ENCODE peak calls at places on chromosomes 2 and 18, in four cellular contexts. D is K562, A is GM12878, G is HepG2. L is an unnamed sample.

GRCh38 chr2:221571108-221571390 is 1.1 kb downstream of the EPHA4 start:
- DNase-seq in D (no peak), A (no peak), G (no peak), L (no peak)

GRCh38 chr2:95316466-95317122 is 19.4 kb downstream of the KCNIP3 start:
- DNase-seq in D (no peak), A (no peak), G (no peak), L (no peak)

GRCh38 chr2:59585657-59586056 is 967.8 kb downstream of the BCL11A start:
- DNase-seq in D (no peak), A (no peak), G (no peak), L (no peak)

GRCh38 chr2:23422089-23423061 is 37.4 kb downstream of the KLHL29 start:
- DNase-seq in D (no peak), A (no peak), G (no peak), L (no peak)

GRCh38 chr2:99430614-99431258 is 59.1 kb downstream of the REV1 start:
- DNase-seq in D (no peak), A (no peak), G (no peak), L (no peak)

GRCh38 chr18:50307738-50308470 is 20.4 kb upstream of the CXXC1 start:
- DNase-seq in D (peak), A (peak), G (peak), L (peak)

GRCh38 chr2:222364280-222364895 is 60.0 kb upstream of the SGPP2 start:
- DNase-seq in D (no peak), A (no peak), G (no peak), L (no peak)

GRCh38 chr2:2275451-2275850 is 55.6 kb downstream of the MYT1L start:
- DNase-seq in D (no peak), A (no peak), G (no peak), L (no peak)

GRCh38 chr2:112031473-112031872 is 23.6 kb upstream of the TMEM87B start:
- DNase-seq in D (no peak), A (no peak), G (no peak), L (no peak)

GRCh38 chr2:240129731-240130392 is 6.2 kb downstream of the COPS9 start:
- DNase-seq in D (no peak), A (no peak), G (no peak), L (no peak)

GRCh38 chr2:190451561-190452176 is 43.5 kb downstream of the MFSD6 start:
- DNase-seq in D (no peak), A (no peak), G (no peak), L (no peak)

GRCh38 chr2:108092886-108093285 is 106.6 kb downstream of the SLC5A7 start:
- DNase-seq in D (no peak), A (no peak), G (no peak), L (no peak)

GRCh38 chr18:79399275-79400081 is 3.7 kb downstream of the NFATC1 start:
- DNase-seq in D (no peak), A (no peak), G (no peak), L (no peak)

GRCh38 chr2:222805591-222806304 is 55.1 kb upstream of the ACSL3 start:
- DNase-seq in D (peak), A (no peak), G (peak), L (no peak)

GRCh38 chr2:168697668-168698121 is 104.7 kb upstream of the NOSTRIN start:
- DNase-seq in D (no peak), A (no peak), G (no peak), L (no peak)

GRCh38 chr2:37500031-37500430 is 155.6 kb downstream of the QPCT start:
- DNase-seq in D (no peak), A (no peak), G (no peak), L (no peak)

GRCh38 chr2:24822049-24822706 is 29.0 kb downstream of the CENPO start:
- DNase-seq in D (no peak), A (no peak), G (no peak), L (peak)

GRCh38 chr2:179818546-179818945 is 42.9 kb downstream of the ZNF385B start:
- DNase-seq in D (no peak), A (no peak), G (no peak), L (no peak)

GRCh38 chr2:241200822-241201395 is 12.4 kb downstream of the ANO7 start:
- DNase-seq in D (no peak), A (no peak), G (no peak), L (no peak)

GRCh38 chr2:29010946-29011649 is 30.0 kb downstream of the TOGARAM2 start:
- DNase-seq in D (no peak), A (no peak), G (no peak), L (no peak)

GRCh38 chr2:41853427-41854191 is 194.2 kb upstream of the PKDCC start:
- DNase-seq in D (peak), A (no peak), G (peak), L (peak)

GRCh38 chr2:190635781-190636180 is 13.1 kb upstream of the NAB1 start:
- DNase-seq in D (no peak), A (no peak), G (peak), L (no peak)

GRCh38 chr2:218694405-218695145 is 16.1 kb upstream of the TTLL4 start:
- DNase-seq in D (no peak), A (no peak), G (no peak), L (no peak)
- TF ChIP-seq USF2 in D (no peak), A (no peak), G (no peak), L (no peak)

DNA sequence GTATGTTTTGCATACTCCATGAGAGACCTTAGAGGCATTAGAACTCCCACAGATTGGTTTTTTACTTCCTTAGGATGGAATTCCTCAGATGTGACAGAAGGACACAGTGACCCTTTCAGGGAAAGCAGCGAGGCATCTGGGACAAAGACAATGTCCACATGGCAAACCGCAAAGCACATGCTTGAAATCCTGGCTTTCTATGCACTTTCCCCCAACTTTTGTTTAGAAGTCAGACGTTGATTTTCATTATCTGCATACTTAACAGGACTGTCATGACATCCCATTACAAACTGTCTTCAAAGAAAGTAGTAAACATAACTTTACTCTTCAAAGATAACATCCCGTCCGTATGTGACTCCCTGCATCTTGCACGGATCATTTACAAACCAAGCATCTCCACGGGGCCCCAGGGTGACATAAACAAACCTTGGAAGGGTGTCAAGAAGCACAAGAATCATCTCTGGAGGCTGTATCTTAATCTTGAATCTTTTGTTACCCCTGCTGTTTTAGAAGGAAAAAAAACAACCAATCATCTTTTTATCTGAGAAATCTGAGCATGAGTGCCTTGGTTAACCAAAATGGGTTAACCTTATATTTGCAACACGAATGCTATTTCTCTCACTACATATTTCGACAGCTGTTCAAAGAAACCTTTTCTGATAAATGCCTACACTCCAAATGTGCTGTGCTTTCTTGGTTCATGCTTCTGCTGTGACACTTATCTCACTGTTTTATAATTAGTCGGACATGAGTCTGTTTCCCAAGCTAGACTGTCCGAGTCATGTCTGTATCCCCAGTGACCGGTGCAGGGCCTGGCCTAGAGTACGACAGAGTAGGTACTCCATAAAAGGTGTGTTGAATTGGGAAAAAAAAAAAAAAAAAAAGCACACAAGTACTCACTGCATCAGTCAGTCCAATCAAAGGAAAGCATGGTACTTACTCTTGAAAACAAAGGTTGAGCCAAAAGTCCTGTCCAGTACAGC is 90.7 kb downstream of the CCBE1 start:
- DNase-seq in D (no peak), A (no peak), G (no peak), L (no peak)
- TF ChIP-seq CBFB in D (no peak), A (no peak), G (no peak), L (no peak)

DNA sequence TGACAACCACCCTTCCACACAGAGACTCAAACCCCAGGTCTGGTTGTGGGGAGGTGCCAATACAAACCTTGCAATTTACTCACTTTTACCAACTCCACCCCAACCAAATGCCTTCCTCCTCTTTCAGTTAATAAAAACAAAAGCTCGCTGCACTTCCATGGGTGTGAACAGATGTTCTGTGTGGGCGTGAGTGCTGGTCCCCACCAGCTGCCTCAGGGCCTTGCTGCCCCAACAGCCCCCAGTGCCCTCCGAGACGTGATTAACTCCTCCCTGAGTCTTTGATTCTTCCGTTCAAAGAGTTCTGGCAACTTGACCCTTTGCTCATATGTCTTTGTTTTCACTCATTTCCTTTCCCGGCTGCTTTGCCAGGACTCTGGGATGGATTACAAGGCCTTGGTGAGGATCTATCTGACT is 258.9 kb upstream of the CXCR4 start:
- DNase-seq in D (no peak), A (no peak), G (no peak), L (no peak)
- TF ChIP-seq USF2 in D (no peak), A (no peak), G (no peak), L (no peak)

GRCh38 chr2:14700753-14701152 is 68.2 kb downstream of the LRATD1 start:
- DNase-seq in D (no peak), A (no peak), G (no peak), L (no peak)
- TF ChIP-seq CBFB in D (no peak), A (no peak), G (no peak), L (no peak)

GRCh38 chr2:18856766-18857165 is 267.4 kb upstream of the NT5C1B start:
- DNase-seq in D (no peak), A (no peak), G (no peak), L (no peak)
- TF ChIP-seq USF2 in D (no peak), A (no peak), G (no peak), L (no peak)

GRCh38 chr2:199988176-199988575 is 32.8 kb downstream of the MAIP1 start:
- DNase-seq in D (no peak), A (no peak), G (no peak), L (no peak)
- TF ChIP-seq CBFB in D (no peak), A (no peak), G (no peak), L (no peak)

GRCh38 chr18:32454667-32455066 is 16.0 kb downstream of the GAREM1 start:
- DNase-seq in D (no peak), A (no peak), G (no peak), L (no peak)

GRCh38 chr18:32445846-32446245 is 24.8 kb downstream of the GAREM1 start:
- DNase-seq in D (no peak), A (no peak), G (no peak), L (no peak)

GRCh38 chr18:32446780-32447179 is 23.9 kb downstream of the GAREM1 start:
- DNase-seq in D (no peak), A (no peak), G (no peak), L (no peak)

GRCh38 chr18:32450874-32451273 is 19.8 kb downstream of the GAREM1 start:
- DNase-seq in D (no peak), A (no peak), G (no peak), L (no peak)

DNA sequence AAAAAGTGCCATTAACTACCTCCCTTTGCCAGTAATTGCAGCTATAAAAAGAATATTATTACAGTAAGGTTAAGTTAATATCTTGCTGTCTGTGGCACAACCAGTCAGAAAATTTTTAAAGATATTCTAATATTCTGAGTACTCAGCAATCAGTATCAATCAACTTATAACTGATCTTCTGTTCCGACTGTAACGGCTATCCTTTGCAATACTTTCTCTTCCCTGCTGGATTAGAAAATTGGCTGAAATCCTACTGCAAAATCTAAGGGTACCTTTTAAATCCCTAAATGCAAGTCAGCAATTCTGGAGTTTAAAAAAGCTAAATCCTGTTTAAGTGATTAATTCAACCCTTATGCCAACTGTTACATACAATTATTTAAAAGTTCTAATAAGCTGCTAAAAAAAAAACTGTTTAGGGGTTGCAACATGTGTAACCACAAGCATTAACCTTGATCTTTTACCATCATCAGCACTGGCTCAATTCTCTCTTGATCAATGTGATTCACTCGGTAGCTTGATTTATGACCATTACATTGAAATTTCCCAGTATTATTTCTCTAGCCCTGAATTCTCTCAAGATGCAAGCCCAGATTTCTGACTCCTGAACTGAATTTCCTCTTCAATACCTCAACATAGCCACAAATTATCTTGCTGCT is 20.5 kb downstream of the GAREM1 start:
- DNase-seq in D (no peak), A (no peak), G (no peak), L (no peak)
- TF ChIP-seq USF2 in D (no peak), A (no peak), G (no peak), L (no peak)

L was measured in WTC11.